ENCODE peak calls at places on chromosomes 3 and 15, in seven cellular contexts. O is activated CD8-positive, alpha-beta memory T cell treated with anti-CD3 and anti-CD28 coated beads, Interleukin-2, amount 50 U/mL, for 48 hours; C is adipocyte; X is activated T-helper 1 cell treated with anti-CD3 and anti-CD28 coated beads, Interleukin-12 subunit alpha, Interleukin-12 subunit beta, Interleukin-2, Interleukin-4 antibody, amounts not matched to agents 30 ng/mL and 10 ng/mL and 1 ng/mL, durations not matched to agents 14 hours and 24 hours and 36 hours; R is ecto neural progenitor cell; M is stimulated activated CD8-positive, alpha-beta memory T cell treated with anti-CD3 and anti-CD28 coated beads, Interleukin-15, amount 100 ng/mL, for 24 hours; A is tibial artery. Y is an unnamed sample.

GRCh38 chr3:162437480-162437879 is 940.9 kb downstream of the OTOL1 start:
- DNase-seq in O (no peak), M (no peak), C (no peak), X (no peak), A (no peak), R (no peak), Y (no peak)

GRCh38 chr3:138222316-138222715 is 35.2 kb downstream of the ARMC8 start:
- DNase-seq in C (no peak), M (no peak), X (no peak), O (no peak), A (no peak), R (no peak), Y (no peak)

GRCh38 chr3:81274671-81275070 is 486.8 kb downstream of the GBE1 start:
- DNase-seq in M (no peak), C (no peak), A (no peak), R (no peak), X (no peak), O (no peak), Y (no peak)

GRCh38 chr15:100733786-100734185 is 131.4 kb downstream of the ASB7 start:
- DNase-seq in M (no peak), O (no peak), X (no peak), A (no peak), R (no peak), C (peak), Y (no peak)

GRCh38 chr3:9142346-9142745 is 107.1 kb downstream of the SRGAP3 start:
- DNase-seq in C (no peak), M (no peak), O (no peak), A (no peak), R (no peak), X (no peak), Y (no peak)

GRCh38 chr15:47987908-47988532 is 132.8 kb upstream of the SLC24A5 start:
- DNase-seq in R (no peak), C (peak), A (no peak), M (no peak), X (peak), O (no peak), Y (peak)

GRCh38 chr3:9917820-9918219 is 922 bp downstream of the IL17RC start:
- DNase-seq in X (no peak), O (no peak), R (no peak), A (no peak), M (no peak), C (no peak), Y (no peak)

GRCh38 chr3:156558389-156558788 is 3.5 kb upstream of the SSR3 start:
- DNase-seq in C (no peak), M (no peak), R (no peak), X (no peak), A (no peak), O (no peak), Y (no peak)

GRCh38 chr15:75171408-75171807 is 30.3 kb upstream of the C15orf39 start:
- DNase-seq in M (no peak), O (no peak), A (no peak), C (no peak), X (peak), R (no peak), Y (no peak)